ENCODE peak calls at places on chromosomes 3 and 15, in nine cellular contexts. S is GM12865, H is posterior cingulate gyrus, E is HEK293T, N is adipocyte, K is erythroblast, C is epithelial cell of prostate, I is type B pancreatic cell, J is GM04504. R is an unnamed sample.

GRCh38 chr3:176075491-176075890 is 1121.8 kb downstream of the TBL1XR1 start:
- DNase-seq in S (no peak), H (no peak), E (no peak), N (peak), K (no peak), C (no peak), I (no peak), J (no peak), R (no peak)

GRCh38 chr3:8938021-8938420 is 25.3 kb downstream of the RAD18 start:
- DNase-seq in S (peak), H (no peak), E (peak), N (peak), K (peak), C (no peak), I (no peak), J (no peak), R (no peak)

GRCh38 chr3:63232764-63233396 is 45.2 kb upstream of the SYNPR start:
- DNase-seq in S (no peak), H (no peak), E (no peak), N (peak), K (no peak), C (no peak), I (no peak), J (no peak), R (no peak)

GRCh38 chr3:102163039-102163817 is 271.6 kb upstream of the ZPLD1 start:
- DNase-seq in S (no peak), H (no peak), E (peak), N (peak), K (peak), C (no peak), I (no peak), J (no peak), R (no peak)

GRCh38 chr3:47469616-47470015 is 6.1 kb downstream of the SCAP start:
- DNase-seq in S (no peak), H (no peak), E (no peak), N (peak), K (no peak), C (no peak), I (no peak), J (peak), R (no peak)

GRCh38 chr3:19060404-19060803 is 87.9 kb upstream of the KCNH8 start:
- DNase-seq in S (no peak), H (no peak), E (no peak), N (no peak), K (no peak), C (no peak), I (no peak), J (no peak), R (no peak)

GRCh38 chr15:39171944-39172368 is 408.9 kb upstream of the THBS1 start:
- DNase-seq in S (peak), H (peak), E (peak), N (peak), K (peak), C (peak), I (no peak), J (peak), R (no peak)

GRCh38 chr3:156218353-156218744 is 98.0 kb downstream of the KCNAB1 start:
- DNase-seq in S (no peak), H (no peak), E (no peak), N (no peak), K (no peak), C (no peak), I (no peak), J (no peak), R (no peak)

GRCh38 chr15:101194246-101195138 is 57.4 kb downstream of the CHSY1 start:
- DNase-seq in S (no peak), H (no peak), E (no peak), N (peak), K (no peak), C (no peak), I (no peak), J (no peak), R (no peak)

GRCh38 chr3:172289583-172289982 is 158.7 kb downstream of the GHSR start:
- DNase-seq in S (no peak), H (no peak), E (peak), N (no peak), K (peak), C (no peak), I (no peak), J (no peak), R (no peak)

GRCh38 chr3:45644467-45645201 is 44.6 kb upstream of the SACM1L start:
- DNase-seq in S (no peak), H (no peak), E (no peak), N (peak), K (no peak), C (peak), I (no peak), J (no peak), R (no peak)

GRCh38 chr3:59595830-59596229 is 546.0 kb upstream of the CFAP20DC start:
- DNase-seq in S (no peak), H (no peak), E (no peak), N (no peak), K (no peak), C (no peak), I (no peak), J (no peak), R (no peak)

GRCh38 chr15:52680041-52680391 is 828 bp upstream of the ATOSA start:
- DNase-seq in S (peak), H (no peak), E (no peak), N (peak), K (peak), C (no peak), I (no peak), J (peak), R (no peak)

GRCh38 chr3:138914870-138915502 is 32.0 kb downstream of the FOXL2 start:
- DNase-seq in S (no peak), H (no peak), E (no peak), N (no peak), K (no peak), C (no peak), I (no peak), J (peak), R (no peak)

GRCh38 chr3:15023719-15024118 is 41.4 kb downstream of the MRPS25 start:
- DNase-seq in S (no peak), H (no peak), E (no peak), N (no peak), K (no peak), C (no peak), I (no peak), J (no peak), R (no peak)

GRCh38 chr3:169964176-169964575 is 2.4 kb upstream of the SEC62 start:
- DNase-seq in S (no peak), H (no peak), E (no peak), N (no peak), K (no peak), C (no peak), I (no peak), J (no peak), R (no peak)

GRCh38 chr3:141399979-141400971 is 32.0 kb downstream of the ZBTB38 start:
- DNase-seq in S (peak), H (no peak), E (no peak), N (peak), K (no peak), C (no peak), I (no peak), J (no peak), R (no peak)

GRCh38 chr3:184085389-184085852 is 11.4 kb upstream of the HTR3E start:
- DNase-seq in S (peak), H (no peak), E (no peak), N (no peak), K (no peak), C (peak), I (no peak), J (no peak), R (no peak)

GRCh38 chr15:98812711-98813441 is 164.5 kb downstream of the IGF1R start:
- DNase-seq in S (no peak), H (no peak), E (no peak), N (no peak), K (peak), C (no peak), I (no peak), J (no peak), R (no peak)

GRCh38 chr3:167750273-167750971 is 14.9 kb downstream of the SERPINI1 start:
- DNase-seq in S (peak), H (no peak), E (no peak), N (no peak), K (peak), C (no peak), I (no peak), J (no peak), R (no peak)

GRCh38 chr15:73560501-73561117 is 72.6 kb downstream of the NPTN start:
- DNase-seq in S (peak), H (no peak), E (peak), N (peak), K (peak), C (peak), I (no peak), J (peak), R (no peak)

GRCh38 chr15:58553365-58553918 is 121.7 kb downstream of the LIPC start:
- DNase-seq in S (no peak), H (no peak), E (no peak), N (no peak), K (no peak), C (no peak), I (no peak), J (no peak), R (no peak)

GRCh38 chr3:18556503-18556902 is 131.4 kb upstream of the SATB1 start:
- DNase-seq in S (peak), H (no peak), E (no peak), N (no peak), K (peak), C (peak), I (no peak), J (no peak), R (peak)

GRCh38 chr15:38414351-38414750 is 39.6 kb upstream of the FAM98B start:
- DNase-seq in S (peak), H (peak), E (peak), N (peak), K (peak), C (no peak), I (no peak), J (peak), R (no peak)

GRCh38 chr3:188049890-188050530 is 103.9 kb upstream of the LPP start:
- DNase-seq in S (no peak), H (no peak), E (no peak), N (no peak), K (no peak), C (no peak), I (no peak), J (no peak), R (peak)

GRCh38 chr3:14550651-14551611 is 10.8 kb upstream of the GRIP2 start:
- DNase-seq in S (no peak), H (peak), E (no peak), N (no peak), K (no peak), C (no peak), I (no peak), J (no peak), R (no peak)

GRCh38 chr3:72192572-72192971 is 407.6 kb upstream of the PROK2 start:
- DNase-seq in S (no peak), H (no peak), E (no peak), N (no peak), K (no peak), C (no peak), I (no peak), J (no peak), R (no peak)

GRCh38 chr3:76986876-76987513 is 52.9 kb upstream of the ROBO2 start:
- DNase-seq in S (no peak), H (no peak), E (peak), N (no peak), K (no peak), C (no peak), I (no peak), J (no peak), R (no peak)

GRCh38 chr3:27791956-27792355 is 69.8 kb upstream of the EOMES start:
- DNase-seq in S (no peak), H (no peak), E (no peak), N (no peak), K (no peak), C (no peak), I (no peak), J (no peak), R (no peak)